ENCODE peak calls at places on chromosomes 2 and 18, in seven cellular contexts. Z, L, J, D, T, F and B are unnamed samples.

GRCh38 chr2:44063007-44063406 is 67.2 kb upstream of the LRPPRC start:
- DNase-seq in J (no peak), L (no peak), T (no peak), Z (no peak), D (no peak), F (no peak), B (no peak)

GRCh38 chr2:236021497-236022057 is 146.6 kb downstream of the GBX2 start:
- DNase-seq in L (no peak), T (no peak), F (no peak), D (no peak), J (no peak), Z (no peak), B (peak; percentile 16)

GRCh38 chr2:86622409-86622877 is 1.2 kb downstream of the RNF103 start:
- DNase-seq in F (no peak), T (no peak), L (peak; percentile 52), D (no peak), Z (no peak), J (peak; percentile 21), B (no peak)

GRCh38 chr2:73776869-73777519 is 2.9 kb downstream of the DUSP11 start:
- DNase-seq in F (no peak), T (no peak), D (peak; percentile 30), J (no peak), L (no peak), Z (no peak), B (peak; percentile 33)

GRCh38 chr2:12442627-12442928 is 274.2 kb upstream of the TRIB2 start:
- DNase-seq in D (peak; percentile 94), Z (no peak), T (peak; percentile 52), J (no peak), L (no peak), F (no peak), B (no peak)

GRCh38 chr2:27583390-27583915 is 611 bp downstream of the ZNF512 start:
- DNase-seq in Z (no peak), F (no peak), T (no peak), L (peak; percentile 20), J (no peak), D (no peak), B (no peak)

GRCh38 chr2:10079192-10079930 is 850 bp downstream of the CYS1 start:
- DNase-seq in D (peak; percentile 55), T (peak; percentile 55), L (no peak), F (peak; percentile 58), Z (peak; percentile 50), J (peak; percentile 54), B (no peak)

GRCh38 chr2:12300019-12300602 is 416.6 kb upstream of the TRIB2 start:
- DNase-seq in T (no peak), D (peak; percentile 29), L (no peak), F (no peak), Z (no peak), J (no peak), B (no peak)

GRCh38 chr2:128754246-128754724 is 435.6 kb upstream of the HS6ST1 start:
- DNase-seq in Z (no peak), D (no peak), L (peak; percentile 91), J (peak; percentile 66), T (no peak), F (no peak), B (no peak)

GRCh38 chr2:128449226-128450061 is 130.8 kb upstream of the HS6ST1 start:
- DNase-seq in D (no peak), L (no peak), T (no peak), Z (no peak), F (no peak), J (no peak), B (no peak)

GRCh38 chr18:10490401-10491289 is 35.2 kb upstream of the NAPG start:
- DNase-seq in L (peak; percentile 80), Z (no peak), J (no peak), F (peak; percentile 56), D (no peak), T (no peak), B (no peak)

GRCh38 chr2:177161741-177162440 is 50.7 kb upstream of the HNRNPA3 start:
- DNase-seq in L (peak; percentile 50), F (no peak), D (peak; percentile 51), J (no peak), Z (no peak), T (no peak), B (no peak)

GRCh38 chr2:126838718-126838985 is 60.0 kb upstream of the TEX51 start:
- DNase-seq in F (no peak), L (no peak), Z (no peak), T (no peak), D (no peak), J (no peak), B (no peak)

GRCh38 chr2:84908948-84909713 is 3.7 kb downstream of the TMSB10 start:
- DNase-seq in T (no peak), Z (no peak), F (no peak), J (no peak), L (peak; percentile 67), D (no peak), B (no peak)

GRCh38 chr2:143937563-143938346 is 582.2 kb downstream of the ZEB2 start:
- DNase-seq in F (no peak), D (no peak), L (no peak), T (no peak), Z (no peak), J (no peak), B (no peak)

GRCh38 chr2:72694715-72695496 is 130.9 kb downstream of the EXOC6B start:
- DNase-seq in F (no peak), Z (peak; percentile 28), T (peak; percentile 29), J (peak; percentile 72), L (no peak), D (peak; percentile 50), B (peak; percentile 72)

GRCh38 chr2:19748711-19749506 is 152.9 kb downstream of the TTC32 start:
- DNase-seq in D (no peak), Z (no peak), F (no peak), J (no peak), T (no peak), L (no peak), B (no peak)

GRCh38 chr2:111155610-111156009 is 34.9 kb downstream of the BCL2L11 start:
- DNase-seq in J (no peak), Z (no peak), D (no peak), F (no peak), L (no peak), T (no peak), B (no peak)

GRCh38 chr2:187982668-187983067 is 309.0 kb upstream of the GULP1 start:
- DNase-seq in D (peak; percentile 86), Z (no peak), F (no peak), L (peak; percentile 67), T (peak; percentile 84), J (peak; percentile 20), B (no peak)

GRCh38 chr18:69647695-69648094 is 247.0 kb downstream of the DOK6 start:
- DNase-seq in Z (no peak), D (no peak), L (no peak), F (no peak), J (no peak), T (no peak), B (no peak)

GRCh38 chr18:80109676-80110078 is 615 bp downstream of the ADNP2 start:
- DNase-seq in D (peak; percentile 32), Z (peak; percentile 29), T (no peak), J (peak; percentile 33), L (peak; percentile 23), F (peak; percentile 26), B (no peak)

GRCh38 chr2:60512063-60512622 is 41.3 kb downstream of the BCL11A start:
- DNase-seq in T (no peak), D (no peak), F (no peak), J (no peak), Z (no peak), L (peak; percentile 32), B (no peak)

GRCh38 chr2:64998658-64999061 is 9.5 kb downstream of the SLC1A4 start:
- DNase-seq in Z (no peak), F (no peak), L (no peak), J (no peak), T (no peak), D (no peak), B (no peak)

GRCh38 chr18:814300-815084 is 2.5 kb upstream of the YES1 start:
- DNase-seq in T (no peak), D (no peak), F (no peak), L (no peak), Z (no peak), J (no peak), B (no peak)

GRCh38 chr18:26655614-26656400 is 107.5 kb upstream of the KCTD1 start:
- DNase-seq in L (no peak), J (peak; percentile 51), Z (peak; percentile 48), D (peak; percentile 5), F (peak; percentile 31), T (no peak), B (no peak)
- TF ChIP-seq CTCF in L (no peak), J (peak; percentile 29), Z (no peak), D (peak; percentile 33), F (no peak), T (peak; percentile 17), B (no peak)

DNA sequence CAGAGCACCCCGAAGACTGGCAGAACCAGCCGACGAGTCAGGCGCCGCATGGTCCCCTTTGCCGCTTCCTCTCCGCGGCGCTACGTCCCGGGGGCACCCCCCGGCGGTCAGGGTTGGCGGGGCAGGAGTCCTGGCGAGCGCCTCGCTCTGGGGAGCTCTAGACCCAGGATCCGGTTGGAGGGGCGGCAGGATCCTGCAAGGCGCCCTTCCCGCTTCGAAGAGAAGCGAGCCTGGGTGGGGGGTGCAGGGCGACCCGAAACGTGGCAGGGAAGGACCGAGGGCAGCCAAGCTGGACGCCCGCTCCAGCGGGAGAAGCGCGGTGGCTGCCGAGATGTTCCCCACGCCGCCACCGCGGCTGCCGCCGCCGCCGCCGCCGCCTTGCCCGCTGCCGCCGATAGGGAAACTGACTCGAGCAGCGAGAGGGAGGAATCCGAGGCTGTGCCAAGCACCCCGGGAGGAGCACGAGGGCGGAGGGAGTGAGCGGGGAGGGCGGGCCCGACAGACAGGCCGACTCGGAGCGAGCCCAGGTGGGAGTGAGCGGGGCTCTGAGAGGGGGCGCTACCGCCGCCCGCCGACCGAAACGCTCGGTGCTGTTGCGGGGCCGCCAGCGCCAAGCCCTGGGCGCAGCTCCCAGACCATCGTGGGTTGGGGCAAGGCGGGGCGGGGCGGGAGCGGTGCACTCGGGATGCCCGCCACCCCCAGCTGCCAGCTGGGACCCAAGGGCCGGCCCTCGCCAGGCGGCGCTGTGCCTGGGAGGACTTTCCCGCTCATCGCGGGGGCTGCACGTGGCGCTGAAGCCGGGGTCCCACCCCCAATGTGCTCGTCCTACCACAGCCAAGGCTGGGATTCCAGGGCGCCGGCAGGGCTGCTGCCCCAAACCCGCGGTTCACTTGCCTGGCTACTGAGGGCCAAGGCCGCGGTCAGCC is at the start of gene GALNT14:
- DNase-seq in F (peak; percentile 96), L (peak; percentile 35), D (peak; percentile 3), T (no peak), J (peak; percentile 44), Z (peak; percentile 40), B (no peak)
- TF ChIP-seq CTCF in F (peak; percentile 88), L (peak; percentile 21), D (peak; percentile 57), T (peak; percentile 53), J (peak; percentile 59), Z (peak; percentile 35), B (peak; percentile 72)

GRCh38 chr2:68031546-68032160 is 31.2 kb downstream of the C1D start:
- DNase-seq in L (peak; percentile 56), J (no peak), F (peak; percentile 40), T (peak; percentile 10), D (peak; percentile 68), Z (no peak), B (peak; percentile 60)
- TF ChIP-seq CTCF in L (peak; percentile 50), J (peak; percentile 78), F (peak; percentile 90), T (peak; percentile 59), D (peak; percentile 89), Z (peak; percentile 67), B (peak; percentile 38)

DNA sequence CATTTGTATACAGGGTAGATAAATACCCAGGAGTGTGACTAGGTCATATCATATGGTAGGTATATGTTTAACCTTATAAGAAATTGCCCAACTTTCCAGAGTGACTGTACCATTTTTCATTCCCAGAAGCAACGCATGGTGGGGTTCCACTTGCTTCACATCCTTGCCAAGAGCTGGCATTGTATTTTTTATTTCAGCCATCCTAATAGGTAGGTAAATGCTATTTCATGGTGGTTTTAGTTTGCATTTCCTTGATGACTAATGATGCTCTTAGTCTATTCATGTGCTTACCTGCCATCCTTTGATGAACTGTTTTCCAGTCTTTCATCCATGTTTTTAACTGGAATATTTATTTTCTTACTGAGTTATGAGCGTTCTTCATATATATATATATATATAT is 51.9 kb downstream of the MAP4K3 start:
- DNase-seq in T (no peak), F (no peak), J (no peak), D (no peak), L (no peak), Z (no peak), B (no peak)
- TF ChIP-seq CTCF in T (no peak), F (no peak), J (no peak), D (no peak), L (no peak), Z (no peak), B (no peak)